ENCODE peak calls at places on chromosomes 6 and 20, in five cellular contexts. E is stimulated activated CD4-positive, alpha-beta T cell treated with anti-CD3 and anti-CD28 coated beads, Interleukin-2, amount 100 ng/mL, for 4 hours; N is H54; A is stimulated activated naive CD8-positive, alpha-beta T cell treated with anti-CD3 and anti-CD28 coated beads, Interleukin-15, amount 100 ng/mL, for 72 hours; G is SK-N-DZ. V is an unnamed sample.

GRCh38 chr6:13611715-13612114 is 3.4 kb upstream of the NOL7 start:
- DNase-seq in A (no peak), G (no peak), N (no peak), E (no peak), V (no peak)

GRCh38 chr20:34791289-34792020 is 34.0 kb downstream of the NCOA6 start:
- DNase-seq in N (no peak), A (no peak), E (no peak), G (no peak), V (no peak)

GRCh38 chr6:155038527-155038926 is 43.4 kb downstream of the TIAM2 start:
- DNase-seq in N (no peak), A (no peak), E (no peak), G (no peak), V (no peak)

GRCh38 chr20:15976047-15976731 is 597.1 kb downstream of the KIF16B start:
- DNase-seq in A (no peak), N (no peak), E (no peak), G (peak), V (no peak)

GRCh38 chr6:139378882-139379341 is 4.5 kb upstream of the CITED2 start:
- DNase-seq in E (peak), G (no peak), A (no peak), N (no peak), V (no peak)

GRCh38 chr20:53883098-53883762 is 187.2 kb downstream of the BCAS1 start:
- DNase-seq in E (no peak), A (no peak), N (no peak), G (no peak), V (no peak)

GRCh38 chr20:46269372-46269771 is 38.9 kb downstream of the CDH22 start:
- DNase-seq in N (no peak), G (no peak), E (no peak), A (no peak), V (no peak)

GRCh38 chr20:32655903-32656500 is 17.7 kb downstream of the C20orf203 start:
- DNase-seq in G (no peak), E (no peak), N (no peak), A (no peak), V (no peak)

GRCh38 chr20:32960849-32961731 is 43.1 kb downstream of the SUN5 start:
- DNase-seq in A (no peak), G (peak), E (no peak), N (no peak), V (no peak)

GRCh38 chr6:100283288-100283687 is 181.4 kb downstream of the SIM1 start:
- DNase-seq in N (peak), G (no peak), E (no peak), A (no peak), V (no peak)

GRCh38 chr20:15511551-15511950 is 1061.7 kb downstream of the KIF16B start:
- DNase-seq in G (no peak), A (no peak), N (no peak), E (no peak), V (no peak)

GRCh38 chr6:149264629-149265028 is 52.9 kb upstream of the TAB2 start:
- DNase-seq in G (no peak), E (peak), N (no peak), A (peak), V (no peak)

GRCh38 chr6:149446791-149447376 is 37.9 kb downstream of the ZC3H12D start:
- DNase-seq in E (no peak), A (no peak), N (no peak), G (no peak), V (no peak)

GRCh38 chr20:47610247-47610944 is 108.7 kb downstream of the NCOA3 start:
- DNase-seq in E (peak), A (peak), N (peak), G (no peak), V (no peak)

GRCh38 chr6:110875548-110876169 is 1.1 kb downstream of the AMD1 start:
- DNase-seq in A (peak), E (peak), G (peak), N (no peak), V (peak)

GRCh38 chr6:137827977-137828815 is 38.9 kb upstream of the TNFAIP3 start:
- DNase-seq in A (peak), N (no peak), E (no peak), G (no peak), V (no peak)

GRCh38 chr6:127182501-127182900 is 64.0 kb downstream of the RSPO3 start:
- DNase-seq in A (no peak), N (no peak), G (no peak), E (no peak), V (no peak)

GRCh38 chr6:108653864-108654402 is 93.2 kb downstream of the FOXO3 start:
- DNase-seq in E (no peak), G (no peak), A (no peak), N (no peak), V (peak)

GRCh38 chr6:153956807-153957206 is 82.2 kb upstream of the OPRM1 start:
- DNase-seq in A (no peak), N (no peak), G (no peak), E (no peak), V (no peak)

GRCh38 chr20:45946149-45946970 is 11.9 kb downstream of the PCIF1 start:
- DNase-seq in G (no peak), A (no peak), E (no peak), N (no peak), V (peak)

GRCh38 chr6:41584205-41584604 is 38.0 kb downstream of the FOXP4 start:
- DNase-seq in A (no peak), N (no peak), G (no peak), E (no peak), V (no peak)

V was measured in Right ventricle myocardium superior.